ENCODE peak calls at places on chromosomes 4 and X, in four cellular contexts. U is ascending aorta, Z is NCI-H2029, O is B cell. A is an unnamed sample.

GRCh38 chr4:153467154-153467896 is 1.2 kb downstream of the TMEM131L start:
- DNase-seq in O (peak), U (peak), Z (peak), A (peak)

GRCh38 chrX:123962006-123962485 is 540 bp downstream of the STAG2 start:
- DNase-seq in Z (peak), O (peak), U (no peak), A (peak)

GRCh38 chrX:129736491-129736890 is 2.3 kb upstream of the XPNPEP2 start:
- DNase-seq in U (no peak), O (no peak), Z (no peak), A (no peak)

GRCh38 chr4:38967260-38968095 is 64.7 kb downstream of the TMEM156 start:
- DNase-seq in Z (no peak), O (no peak), U (no peak), A (no peak)

GRCh38 chrX:86047174-86047991 is at the start of gene CHM:
- DNase-seq in U (peak), Z (no peak), O (peak), A (peak)

GRCh38 chr4:118834960-118835895 is 698 bp downstream of the SEC24D start:
- DNase-seq in Z (peak), U (peak), O (peak), A (peak)

GRCh38 chr4:53421791-53422190 is 44.4 kb downstream of the FIP1L1 start:
- DNase-seq in Z (no peak), U (no peak), O (no peak), A (no peak)

GRCh38 chr4:121485190-121485804 is 104.5 kb upstream of the QRFPR start:
- DNase-seq in U (no peak), O (no peak), Z (no peak), A (no peak)

GRCh38 chrX:1593286-1594271 is 2.2 kb downstream of the AKAP17A start:
- DNase-seq in U (no peak), Z (no peak), O (no peak), A (no peak)

GRCh38 chrX:24646745-24647182 is 383 bp downstream of the PCYT1B start:
- DNase-seq in Z (no peak), U (no peak), O (no peak), A (no peak)

GRCh38 chr4:88007304-88008132 is at the start of gene PKD2:
- DNase-seq in U (peak), O (peak), Z (peak), A (peak)

GRCh38 chr4:110480031-110480549 is 4.1 kb downstream of the ENPEP start:
- DNase-seq in U (no peak), O (no peak), Z (no peak), A (no peak)

GRCh38 chr4:8831221-8832129 is 40.2 kb downstream of the HMX1 start:
- DNase-seq in O (no peak), U (peak), Z (no peak), A (no peak)

GRCh38 chr4:139720806-139721205 is 55.2 kb downstream of the MGST2 start:
- DNase-seq in U (no peak), O (no peak), Z (no peak), A (no peak)

GRCh38 chr4:2793578-2793919 is 664 bp downstream of the SH3BP2 start:
- DNase-seq in Z (no peak), O (no peak), U (peak), A (no peak)

GRCh38 chrX:34401411-34401810 is 255.7 kb downstream of the TMEM47 start:
- DNase-seq in Z (no peak), O (no peak), U (no peak), A (no peak)

GRCh38 chr4:88757067-88757466 is 59.4 kb upstream of the NAP1L5 start:
- DNase-seq in U (no peak), Z (no peak), O (no peak), A (no peak)

GRCh38 chrX:68932611-68933010 is 103.8 kb downstream of the EFNB1 start:
- DNase-seq in Z (no peak), U (no peak), O (no peak), A (no peak)

GRCh38 chrX:39762266-39762841 is 335.4 kb downstream of the BCOR start:
- DNase-seq in Z (no peak), U (no peak), O (no peak), A (no peak)

GRCh38 chr4:78293841-78294301 is 236.7 kb downstream of the FRAS1 start:
- DNase-seq in O (no peak), U (no peak), Z (no peak), A (no peak)

GRCh38 chr4:123088521-123088920 is 166.1 kb upstream of the NUDT6 start:
- DNase-seq in U (no peak), O (no peak), Z (no peak), A (no peak)

GRCh38 chrX:100316987-100317386 is 93.1 kb downstream of the PCDH19 start:
- DNase-seq in O (no peak), U (no peak), Z (no peak), A (no peak)

GRCh38 chr4:13546374-13546854 is 2.1 kb upstream of the NKX3-2 start:
- DNase-seq in O (no peak), Z (no peak), U (no peak), A (no peak)

GRCh38 chr4:94408549-94409374 is 43.0 kb upstream of the PDLIM5 start:
- DNase-seq in O (no peak), U (peak), Z (no peak), A (no peak)

GRCh38 chr4:99087887-99088484 is 602 bp downstream of the ADH5 start:
- DNase-seq in Z (no peak), O (no peak), U (peak), A (no peak)

GRCh38 chr4:67558493-67558892 is at the start of gene STAP1:
- DNase-seq in U (no peak), Z (no peak), O (peak), A (peak)

GRCh38 chrX:48487362-48487785 is 11.4 kb downstream of the FTSJ1 start:
- DNase-seq in U (no peak), O (no peak), Z (no peak), A (no peak)

GRCh38 chr4:27010334-27010940 is 149.8 kb downstream of the STIM2 start:
- DNase-seq in U (peak), O (peak), Z (peak), A (peak)

GRCh38 chr4:87055340-87055739 is 120.5 kb downstream of the AFF1 start:
- DNase-seq in O (no peak), Z (no peak), U (no peak), A (no peak)